ENCODE peak calls at places on chromosomes 13 and 19, in five cellular contexts. G is A172; Z is activated naive CD8-positive, alpha-beta T cell treated with anti-CD3 and anti-CD28 coated beads for 36 hours; V is H9; N is MV-4-11. D is an unnamed sample.

GRCh38 chr19:55369651-55370304 is 485 bp downstream of the IL11 start:
- DNase-seq in G (peak), Z (peak), V (peak), N (no peak), D (no peak)

GRCh38 chr13:45658586-45659235 is 43.2 kb upstream of the ERICH6B start:
- DNase-seq in G (peak), Z (no peak), V (no peak), N (no peak), D (no peak)

GRCh38 chr19:11378319-11379189 is 4.1 kb downstream of the SWSAP1 start:
- DNase-seq in G (peak), Z (peak), V (peak), N (peak), D (no peak)

GRCh38 chr19:52602931-52603330 is 32.8 kb downstream of the ZNF701 start:
- DNase-seq in G (no peak), Z (no peak), V (no peak), N (no peak), D (no peak)

GRCh38 chr13:20161275-20161950 is 561 bp upstream of the GJA3 start:
- DNase-seq in G (no peak), Z (peak), V (no peak), N (no peak), D (no peak)

GRCh38 chr19:54162241-54162805 is 2.8 kb upstream of the LENG1 start:
- DNase-seq in G (no peak), Z (peak), V (peak), N (peak), D (no peak)

GRCh38 chr19:35034588-35035382 is 4.5 kb downstream of the SCN1B start:
- DNase-seq in G (no peak), Z (no peak), V (no peak), N (no peak), D (no peak)

GRCh38 chr19:44903216-44903601 is 2.4 kb upstream of the APOE start:
- DNase-seq in G (no peak), Z (no peak), V (no peak), N (no peak), D (no peak)

GRCh38 chr13:79678100-79678499 is 197.1 kb downstream of the NDFIP2 start:
- DNase-seq in G (peak), Z (no peak), V (no peak), N (no peak), D (no peak)

D was measured in H4.